ENCODE peak calls at places on chromosomes 13 and 19, in four cellular contexts. I, L, H and G are unnamed samples.
A peak's percentile ranks its signal among the peaks of the same experiment; 100 is the strongest.

GRCh38 chr19:54456423-54457373 is 6.9 kb downstream of the LENG9 start:
- DNase-seq in I (no peak), L (no peak), H (no peak), G (no peak)

GRCh38 chr13:43374621-43375020 is 351.2 kb downstream of the DNAJC15 start:
- DNase-seq in I (peak; percentile 30), L (peak; percentile 86), H (no peak), G (peak; percentile 56)

GRCh38 chr13:106432636-106433035 is 102.8 kb downstream of the EFNB2 start:
- DNase-seq in I (no peak), L (no peak), H (no peak), G (no peak)

GRCh38 chr13:24684600-24684998 is 4.4 kb downstream of the ATP12A start:
- DNase-seq in I (no peak), L (peak; percentile 40), H (no peak), G (no peak)

GRCh38 chr13:64029343-64030093 is 2613.9 kb upstream of the PCDH20 start:
- DNase-seq in I (no peak), L (no peak), H (no peak), G (no peak)

GRCh38 chr13:58085819-58086218 is 454.3 kb downstream of the PCDH17 start:
- DNase-seq in I (no peak), L (peak; percentile 70), H (no peak), G (no peak)

GRCh38 chr19:10095622-10095947 is 6.9 kb downstream of the ANGPTL6 start:
- DNase-seq in I (no peak), L (no peak), H (no peak), G (no peak)

GRCh38 chr19:8585894-8586750 is 8.9 kb upstream of the MYO1F start:
- DNase-seq in I (no peak), L (no peak), H (peak; percentile 86), G (no peak)

GRCh38 chr19:15631817-15632216 is 8.9 kb upstream of the CYP4F3 start:
- DNase-seq in I (no peak), L (no peak), H (no peak), G (no peak)

GRCh38 chr13:113497217-113497616 is 6.7 kb upstream of the DCUN1D2 start:
- DNase-seq in I (no peak), L (no peak), H (no peak), G (no peak)

GRCh38 chr19:38194061-38194701 is 29.8 kb downstream of the DPF1 start:
- DNase-seq in I (no peak), L (no peak), H (no peak), G (no peak)

GRCh38 chr13:32334676-32335075 is 19.4 kb downstream of the BRCA2 start:
- DNase-seq in I (no peak), L (no peak), H (no peak), G (no peak)

GRCh38 chr13:28181413-28181812 is 43.1 kb downstream of the PAN3 start:
- DNase-seq in I (peak; percentile 53), L (peak; percentile 29), H (no peak), G (no peak)

GRCh38 chr19:56133858-56134654 is 7.0 kb upstream of the ZNF444 start:
- DNase-seq in I (no peak), L (no peak), H (no peak), G (no peak)

GRCh38 chr19:6062274-6062673 is 48.0 kb downstream of the RFX2 start:
- DNase-seq in I (no peak), L (peak; percentile 32), H (no peak), G (no peak)

GRCh38 chr19:31500540-31500830 is 151.2 kb upstream of the TSHZ3 start:
- DNase-seq in I (no peak), L (no peak), H (no peak), G (no peak)

GRCh38 chr19:32642771-32643170 is 32.2 kb downstream of the ANKRD27 start:
- DNase-seq in I (no peak), L (no peak), H (no peak), G (no peak)

GRCh38 chr19:18894254-18895037 is 1.5 kb downstream of the CERS1 start:
- DNase-seq in I (no peak), L (peak; percentile 32), H (peak; percentile 69), G (no peak)

GRCh38 chr19:45468159-45468651 is 409 bp downstream of the FOSB start:
- DNase-seq in I (no peak), L (no peak), H (peak; percentile 49), G (no peak)

GRCh38 chr19:52665529-52665928 is 27.4 kb upstream of the ZNF83 start:
- DNase-seq in I (no peak), L (peak; percentile 59), H (no peak), G (no peak)

DNA sequence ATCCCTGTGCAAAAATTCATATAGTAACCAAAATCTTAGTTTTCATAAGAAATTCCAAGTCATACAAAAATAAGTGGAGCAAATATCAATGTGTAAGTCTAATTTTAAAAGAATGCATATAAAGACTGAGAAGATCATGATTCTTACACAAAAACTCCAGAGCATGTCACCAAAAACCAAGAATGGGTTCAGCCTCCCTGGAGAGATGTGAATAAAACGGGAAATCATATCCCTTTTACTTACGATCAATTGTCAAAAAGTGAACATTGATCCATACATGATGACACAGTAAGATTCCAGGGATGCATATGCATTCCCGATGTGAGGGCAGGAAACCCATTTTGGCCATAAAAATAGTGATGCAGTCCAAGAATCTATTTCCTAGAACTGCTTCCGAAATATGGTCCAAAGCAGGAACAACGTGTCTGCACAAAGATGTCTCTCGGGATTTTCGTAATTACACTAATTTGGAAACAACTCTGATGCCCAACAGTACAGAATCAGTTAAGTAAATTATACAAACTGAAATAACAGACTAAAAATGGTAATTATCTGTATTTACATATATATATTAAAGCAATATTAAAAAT is 123.6 kb downstream of the STK24 start:
- DNase-seq in I (no peak), L (no peak), H (no peak), G (no peak)
- TF ChIP-seq CTCF in I (no peak), L (no peak), H (no peak), G (no peak)

DNA sequence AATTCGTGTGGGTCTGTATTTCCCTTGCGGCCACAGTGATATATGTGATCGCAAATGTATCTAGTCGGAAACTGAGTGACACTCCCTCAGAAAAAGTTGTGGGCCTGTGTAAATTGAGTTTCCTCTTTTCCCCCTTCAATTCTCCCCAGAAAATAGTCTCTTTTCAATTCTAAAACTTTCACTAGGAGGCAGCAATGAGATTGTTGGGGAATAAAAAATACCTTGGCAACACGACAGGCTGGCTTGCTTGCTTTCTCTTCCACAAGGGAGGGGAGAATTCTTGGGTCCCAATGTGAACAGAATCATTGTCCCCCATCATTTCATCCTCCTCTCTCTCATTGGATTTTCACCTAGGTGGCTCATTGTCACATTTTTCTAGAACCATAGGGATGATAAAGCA is 3.7 kb upstream of the SOX21 start:
- DNase-seq in I (no peak), L (peak; percentile 15), H (no peak), G (no peak)
- TF ChIP-seq CTCF in I (peak; percentile 16), L (peak; percentile 43), H (peak; percentile 16), G (peak; percentile 3)

GRCh38 chr13:71219671-71220070 is 647.3 kb downstream of the DACH1 start:
- DNase-seq in I (no peak), L (no peak), H (no peak), G (no peak)

GRCh38 chr13:71217827-71218226 is 649.2 kb downstream of the DACH1 start:
- DNase-seq in I (no peak), L (no peak), H (no peak), G (no peak)

GRCh38 chr13:71213252-71213821 is 653.7 kb downstream of the DACH1 start:
- DNase-seq in I (no peak), L (no peak), H (no peak), G (no peak)

DNA sequence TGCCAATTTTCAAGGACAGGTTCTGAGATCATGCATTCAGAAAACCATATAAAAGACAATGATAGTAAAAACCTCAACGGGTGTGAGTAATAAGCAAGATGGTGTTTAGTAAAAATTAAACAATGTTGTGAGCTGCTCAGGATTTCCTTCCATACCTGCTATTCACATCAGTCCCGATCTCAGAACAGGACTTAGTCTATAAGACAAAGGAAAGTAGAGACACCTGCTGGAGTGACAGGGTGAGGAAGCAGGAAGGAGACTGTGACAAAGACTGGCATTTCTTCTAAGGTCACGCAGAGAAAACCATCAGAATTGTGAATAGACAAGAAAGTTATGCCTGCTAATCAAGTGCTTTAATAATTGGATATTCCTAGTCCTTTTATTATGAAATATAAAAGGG is 648.0 kb downstream of the DACH1 start:
- DNase-seq in I (no peak), L (no peak), H (no peak), G (no peak)
- TF ChIP-seq CTCF in I (no peak), L (peak; percentile 14), H (peak; percentile 14), G (no peak)

GRCh38 chr19:29119582-29119981 is 93.4 kb downstream of the UQCRFS1 start:
- DNase-seq in I (no peak), L (no peak), H (peak; percentile 38), G (no peak)
- TF ChIP-seq CTCF in I (peak; percentile 30), L (no peak), H (peak; percentile 41), G (peak; percentile 21)

GRCh38 chr13:45879666-45880065 is 28.1 kb upstream of the SIAH3 start:
- DNase-seq in I (no peak), L (peak; percentile 9), H (peak; percentile 34), G (no peak)
- TF ChIP-seq CTCF in I (no peak), L (peak; percentile 35), H (peak; percentile 34), G (no peak)

GRCh38 chr19:34273121-34273845 is 18.9 kb downstream of the GARRE1 start:
- DNase-seq in I (no peak), L (no peak), H (no peak), G (no peak)
- TF ChIP-seq CTCF in I (no peak), L (no peak), H (no peak), G (no peak)